ENCODE peak calls at places on chromosomes 16 and 17, in ten cellular contexts. H, F, J, M, E, U, G, X, S and C are unnamed samples.

GRCh38 chr16:11259288-11259621 is 3.3 kb upstream of the SOCS1 start:
- DNase-seq in H (no peak), F (no peak), J (no peak), M (no peak), E (no peak), U (no peak), G (no peak), X (no peak), S (no peak), C (no peak)

GRCh38 chr16:84546669-84547538 is 42.4 kb upstream of the MEAK7 start:
- DNase-seq in H (no peak), F (no peak), J (no peak), M (peak), E (no peak), U (no peak), G (no peak), X (no peak), S (no peak), C (no peak)

GRCh38 chr17:81837641-81838040 is 2.8 kb upstream of the PPP1R27 start:
- DNase-seq in H (no peak), F (no peak), J (no peak), M (no peak), E (no peak), U (no peak), G (no peak), X (no peak), S (no peak), C (no peak)

GRCh38 chr16:89827383-89828198 is 684 bp upstream of the SPIRE2 start:
- DNase-seq in H (no peak), F (peak), J (peak), M (peak), E (peak), U (peak), G (no peak), X (peak), S (no peak), C (no peak)

GRCh38 chr17:49482144-49482817 is 12.8 kb upstream of the NGFR start:
- DNase-seq in H (peak), F (peak), J (no peak), M (no peak), E (no peak), U (no peak), G (no peak), X (no peak), S (no peak), C (no peak)

GRCh38 chr16:66717112-66717675 is 20.7 kb upstream of the CMTM4 start:
- DNase-seq in H (no peak), F (peak), J (no peak), M (peak), E (peak), U (peak), G (no peak), X (peak), S (no peak), C (no peak)

GRCh38 chr16:66003196-66003595 is 363.3 kb upstream of the CDH5 start:
- DNase-seq in H (no peak), F (no peak), J (no peak), M (no peak), E (no peak), U (no peak), G (no peak), X (no peak), S (no peak), C (no peak)

GRCh38 chr17:9818760-9819159 is 3.1 kb downstream of the GSG1L2 start:
- DNase-seq in H (peak), F (no peak), J (no peak), M (no peak), E (no peak), U (no peak), G (no peak), X (no peak), S (no peak), C (no peak)

GRCh38 chr17:42456223-42457106 is 2.2 kb upstream of the ATP6V0A1 start:
- DNase-seq in H (peak), F (peak), J (no peak), M (no peak), E (no peak), U (peak), G (no peak), X (no peak), S (no peak), C (no peak)

GRCh38 chr17:76039121-76039520 is 12.0 kb upstream of the EVPL start:
- DNase-seq in H (no peak), F (no peak), J (no peak), M (peak), E (no peak), U (no peak), G (no peak), X (no peak), S (no peak), C (no peak)

GRCh38 chr17:81813861-81814683 is 10.1 kb downstream of the GCGR start:
- DNase-seq in H (no peak), F (no peak), J (no peak), M (no peak), E (no peak), U (no peak), G (peak), X (no peak), S (no peak), C (no peak)

GRCh38 chr17:68383443-68384321 is 73.6 kb downstream of the WIPI1 start:
- DNase-seq in H (peak), F (no peak), J (no peak), M (no peak), E (peak), U (peak), G (no peak), X (no peak), S (peak), C (peak)

GRCh38 chr17:6392609-6393367 is 42.1 kb downstream of the AIPL1 start:
- DNase-seq in H (no peak), F (no peak), J (no peak), M (no peak), E (no peak), U (peak), G (no peak), X (no peak), S (no peak), C (peak)

GRCh38 chr16:49824600-49824999 is 31.3 kb downstream of the ZNF423 start:
- DNase-seq in H (no peak), F (no peak), J (no peak), M (no peak), E (no peak), U (no peak), G (no peak), X (no peak), S (no peak), C (no peak)
- H3K27ac ChIP-seq in H (no peak), F (no peak), J (no peak), M (no peak), E (peak), U (no peak), G (no peak), X (no peak), S (no peak), C (no peak)

GRCh38 chr17:17502741-17503565 is 6.8 kb upstream of the RASD1 start:
- DNase-seq in H (no peak), F (no peak), J (no peak), M (no peak), E (no peak), U (no peak), G (no peak), X (no peak), S (no peak), C (no peak)

GRCh38 chr17:17505610-17506171 is 9.5 kb upstream of the RASD1 start:
- DNase-seq in H (no peak), F (no peak), J (no peak), M (no peak), E (no peak), U (no peak), G (no peak), X (no peak), S (no peak), C (no peak)

GRCh38 chr17:17505151-17505550 is 9.0 kb upstream of the RASD1 start:
- DNase-seq in H (no peak), F (no peak), J (no peak), M (no peak), E (no peak), U (no peak), G (no peak), X (no peak), S (no peak), C (no peak)

GRCh38 chr17:17503566-17504130 is 7.5 kb upstream of the RASD1 start:
- DNase-seq in H (no peak), F (no peak), J (no peak), M (no peak), E (no peak), U (no peak), G (no peak), X (no peak), S (peak), C (no peak)

GRCh38 chr17:17504341-17505140 is 8.3 kb upstream of the RASD1 start:
- DNase-seq in H (no peak), F (no peak), J (no peak), M (no peak), E (no peak), U (no peak), G (no peak), X (no peak), S (no peak), C (no peak)
- H3K27ac ChIP-seq in H (no peak), F (no peak), J (no peak), M (no peak), E (no peak), U (no peak), G (no peak), X (no peak), S (no peak), C (no peak)

DNA sequence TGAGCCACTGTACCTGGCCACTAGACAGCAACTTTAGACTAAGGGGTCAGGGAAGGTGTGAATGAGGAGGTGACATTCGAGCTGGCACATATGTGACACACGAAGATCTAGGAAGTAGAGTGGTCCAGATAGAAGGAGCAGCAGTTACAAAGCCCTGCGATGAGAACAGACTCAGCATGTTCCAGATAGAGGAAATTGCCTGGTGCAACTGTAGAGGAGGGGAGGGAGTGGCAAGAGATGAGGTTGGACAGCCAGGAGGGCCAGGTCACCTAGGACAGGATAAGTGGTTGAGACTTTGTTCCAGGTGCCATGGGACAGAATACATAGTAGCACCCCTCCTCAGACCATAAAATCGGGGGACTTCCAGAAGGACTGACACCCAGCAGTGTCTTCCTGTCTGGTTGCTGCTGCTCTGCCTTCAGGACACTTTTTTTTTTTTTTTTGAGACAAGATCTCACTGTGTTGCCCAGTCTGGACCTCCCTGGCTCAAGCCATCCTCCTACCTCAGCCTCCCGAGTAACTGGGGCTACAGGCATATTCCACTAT is 11.0 kb upstream of the CENPT start:
- DNase-seq in H (no peak), F (no peak), J (no peak), M (no peak), E (no peak), U (no peak), G (no peak), X (no peak), S (no peak), C (no peak)
- H3K27ac ChIP-seq in H (peak), F (peak), J (peak), M (no peak), E (peak), U (peak), G (peak), X (no peak), S (peak), C (peak)

DNA sequence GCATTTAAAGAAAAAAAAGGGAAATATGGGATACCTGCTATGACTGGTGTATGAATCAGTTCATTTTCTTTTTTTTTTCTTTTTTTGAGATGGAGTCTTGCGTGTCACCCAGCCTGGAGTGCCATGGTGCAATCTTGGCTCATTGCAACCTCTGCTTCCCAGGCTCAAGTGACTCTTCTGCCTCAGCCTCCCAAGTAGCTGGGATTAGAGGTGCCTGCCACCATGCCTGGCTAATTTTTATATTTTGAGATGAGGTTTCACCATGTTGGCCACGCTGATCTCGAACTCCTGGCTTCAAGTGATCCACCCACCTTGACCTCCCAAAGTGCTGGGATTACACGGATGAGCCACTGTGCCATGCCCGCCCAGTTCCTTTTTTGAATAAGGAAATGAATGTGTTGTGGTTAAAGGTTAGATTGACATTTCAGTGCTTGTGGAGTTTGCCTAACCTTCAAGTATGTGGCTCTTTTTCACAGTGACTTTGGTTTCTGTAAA is 7.7 kb downstream of the HAPSTR1 start:
- DNase-seq in H (peak), F (no peak), J (no peak), M (no peak), E (no peak), U (peak), G (no peak), X (no peak), S (no peak), C (no peak)
- H3K27ac ChIP-seq in H (no peak), F (peak), J (peak), M (no peak), E (no peak), U (peak), G (peak), X (no peak), S (no peak), C (no peak)